ENCODE peak calls at places on chromosomes 3 and 15, in seven cellular contexts. D is stimulated activated CD8-positive, alpha-beta memory T cell treated with anti-CD3 and anti-CD28 coated beads, Interleukin-4, amount 100 ng/mL, for 1 hour; H is iris pigment epithelial cell; U is adrenal gland; S is left ventricle myocardium inferior; G is NB4; R is choroid plexus epithelial cell. O is an unnamed sample.

GRCh38 chr3:806006-806405 is 286.8 kb upstream of the CNTN6 start:
- DNase-seq in G (no peak), U (no peak), R (no peak), D (no peak), S (no peak), H (no peak), O (no peak)

GRCh38 chr3:163450684-163451083 is 1627.6 kb downstream of the SI start:
- DNase-seq in H (no peak), D (no peak), U (no peak), R (no peak), G (no peak), S (no peak), O (no peak)

GRCh38 chr15:61195116-61196002 is 33.7 kb downstream of the RORA start:
- DNase-seq in R (peak; percentile 75), U (peak; percentile 21), H (peak; percentile 50), S (no peak), D (no peak), G (peak; percentile 34), O (peak; percentile 45)

GRCh38 chr3:172692751-172693310 is 18.0 kb downstream of the NCEH1 start:
- DNase-seq in R (peak; percentile 41), S (no peak), H (no peak), G (peak; percentile 32), U (no peak), D (no peak), O (no peak)

GRCh38 chr15:35306361-35306981 is 221.4 kb upstream of the NANOGP8 start:
- DNase-seq in H (peak; percentile 85), R (peak; percentile 59), S (no peak), U (no peak), D (no peak), G (no peak), O (peak; percentile 39)

GRCh38 chr3:113431811-113432210 is 9.5 kb downstream of the CFAP44 start:
- DNase-seq in U (no peak), G (no peak), R (peak; percentile 1), H (peak; percentile 10), S (no peak), D (no peak), O (peak; percentile 9)

GRCh38 chr15:29686445-29687203 is 135.6 kb downstream of the TJP1 start:
- DNase-seq in H (no peak), R (no peak), U (no peak), D (no peak), S (no peak), G (no peak), O (no peak)

GRCh38 chr15:90557651-90558084 is 27.9 kb downstream of the CRTC3 start:
- DNase-seq in H (peak; percentile 45), G (no peak), U (peak; percentile 94), D (no peak), R (peak; percentile 44), S (peak; percentile 93), O (peak; percentile 44)

GRCh38 chr3:123027292-123028232 is at the start of gene SEMA5B:
- DNase-seq in U (peak; percentile 33), D (no peak), G (no peak), R (peak; percentile 22), H (peak; percentile 23), S (peak; percentile 31), O (peak; percentile 58)

GRCh38 chr3:119608591-119608990 is 10.9 kb downstream of the PLA1A start:
- DNase-seq in H (no peak), D (no peak), S (no peak), R (no peak), G (no peak), U (no peak), O (no peak)

O was measured in GM03348.